ENCODE peak calls at places on chromosome 13, in ten cellular contexts. One of them, this sample, is unnamed.

GRCh38 chr13:108919036-108919907 is 289.9 kb downstream of the MYO16 start:
- DNase-seq in fibroblast of mammary gland: peak
- DNase-seq in left lung: no peak
- DNase-seq in tibial nerve: no peak
- DNase-seq in fibroblast of lung: peak
- DNase-seq in AG09319: peak
- DNase-seq in foreskin fibroblast: no peak
- DNase-seq in mesothelial cell of epicardium: no peak
- DNase-seq in BJ: peak
- DNase-seq in MCF 10A: peak
- DNase-seq in this sample: no peak

GRCh38 chr13:76440568-76440967 is 445.6 kb downstream of the KCTD12 start:
- DNase-seq in fibroblast of mammary gland: no peak
- DNase-seq in left lung: no peak
- DNase-seq in tibial nerve: no peak
- DNase-seq in fibroblast of lung: no peak
- DNase-seq in AG09319: no peak
- DNase-seq in foreskin fibroblast: no peak
- DNase-seq in mesothelial cell of epicardium: no peak
- DNase-seq in BJ: no peak
- DNase-seq in MCF 10A: no peak
- DNase-seq in this sample: peak

GRCh38 chr13:67048084-67048792 is 181.9 kb downstream of the PCDH9 start:
- DNase-seq in fibroblast of mammary gland: peak
- DNase-seq in left lung: no peak
- DNase-seq in tibial nerve: no peak
- DNase-seq in fibroblast of lung: peak
- DNase-seq in AG09319: no peak
- DNase-seq in foreskin fibroblast: peak
- DNase-seq in mesothelial cell of epicardium: no peak
- DNase-seq in BJ: peak
- DNase-seq in MCF 10A: peak
- DNase-seq in this sample: peak

GRCh38 chr13:35888327-35888940 is 242.7 kb downstream of the DCLK1 start:
- DNase-seq in fibroblast of mammary gland: peak
- DNase-seq in left lung: no peak
- DNase-seq in tibial nerve: no peak
- DNase-seq in fibroblast of lung: peak
- DNase-seq in AG09319: no peak
- DNase-seq in foreskin fibroblast: no peak
- DNase-seq in mesothelial cell of epicardium: no peak
- DNase-seq in BJ: no peak
- DNase-seq in MCF 10A: peak
- DNase-seq in this sample: no peak

GRCh38 chr13:29170451-29171082 is 350.4 kb downstream of the MTUS2 start:
- DNase-seq in fibroblast of mammary gland: no peak
- DNase-seq in left lung: no peak
- DNase-seq in tibial nerve: no peak
- DNase-seq in fibroblast of lung: peak
- DNase-seq in AG09319: no peak
- DNase-seq in foreskin fibroblast: no peak
- DNase-seq in mesothelial cell of epicardium: no peak
- DNase-seq in BJ: no peak
- DNase-seq in MCF 10A: no peak
- DNase-seq in this sample: no peak

GRCh38 chr13:52899206-52899605 is 50.8 kb upstream of the PCDH8 start:
- DNase-seq in fibroblast of mammary gland: no peak
- DNase-seq in left lung: no peak
- DNase-seq in tibial nerve: no peak
- DNase-seq in fibroblast of lung: no peak
- DNase-seq in AG09319: no peak
- DNase-seq in foreskin fibroblast: no peak
- DNase-seq in mesothelial cell of epicardium: no peak
- DNase-seq in BJ: no peak
- DNase-seq in MCF 10A: no peak
- DNase-seq in this sample: no peak

GRCh38 chr13:93865235-93865634 is 614.2 kb downstream of the DCT start:
- DNase-seq in fibroblast of mammary gland: no peak
- DNase-seq in left lung: no peak
- DNase-seq in tibial nerve: no peak
- DNase-seq in fibroblast of lung: no peak
- DNase-seq in AG09319: no peak
- DNase-seq in foreskin fibroblast: no peak
- DNase-seq in mesothelial cell of epicardium: no peak
- DNase-seq in BJ: no peak
- DNase-seq in MCF 10A: no peak
- DNase-seq in this sample: no peak

GRCh38 chr13:114078501-114079451 is 53.6 kb downstream of the RASA3 start:
- DNase-seq in fibroblast of mammary gland: peak
- DNase-seq in left lung: peak
- DNase-seq in tibial nerve: no peak
- DNase-seq in fibroblast of lung: peak
- DNase-seq in AG09319: peak
- DNase-seq in foreskin fibroblast: peak
- DNase-seq in mesothelial cell of epicardium: no peak
- DNase-seq in BJ: no peak
- DNase-seq in MCF 10A: peak
- DNase-seq in this sample: no peak

GRCh38 chr13:56317839-56318238 is 822.9 kb upstream of the PRR20A start:
- DNase-seq in fibroblast of mammary gland: no peak
- DNase-seq in left lung: no peak
- DNase-seq in tibial nerve: no peak
- DNase-seq in fibroblast of lung: no peak
- DNase-seq in AG09319: no peak
- DNase-seq in foreskin fibroblast: no peak
- DNase-seq in mesothelial cell of epicardium: no peak
- DNase-seq in BJ: no peak
- DNase-seq in MCF 10A: no peak
- DNase-seq in this sample: no peak

GRCh38 chr13:36362251-36362650 is 16.1 kb upstream of the SPART start:
- DNase-seq in fibroblast of mammary gland: peak
- DNase-seq in left lung: no peak
- DNase-seq in tibial nerve: no peak
- DNase-seq in fibroblast of lung: peak
- DNase-seq in AG09319: peak
- DNase-seq in foreskin fibroblast: peak
- DNase-seq in mesothelial cell of epicardium: no peak
- DNase-seq in BJ: no peak
- DNase-seq in MCF 10A: peak
- DNase-seq in this sample: no peak

GRCh38 chr13:30565658-30566057 is 52.1 kb upstream of the USPL1 start:
- DNase-seq in fibroblast of mammary gland: no peak
- DNase-seq in left lung: no peak
- DNase-seq in tibial nerve: no peak
- DNase-seq in fibroblast of lung: no peak
- DNase-seq in AG09319: no peak
- DNase-seq in foreskin fibroblast: no peak
- DNase-seq in mesothelial cell of epicardium: no peak
- DNase-seq in BJ: no peak
- DNase-seq in MCF 10A: no peak
- DNase-seq in this sample: no peak

GRCh38 chr13:37716395-37716794 is 117.8 kb upstream of the POSTN start:
- DNase-seq in fibroblast of mammary gland: no peak
- DNase-seq in left lung: no peak
- DNase-seq in tibial nerve: no peak
- DNase-seq in fibroblast of lung: peak
- DNase-seq in AG09319: no peak
- DNase-seq in foreskin fibroblast: no peak
- DNase-seq in mesothelial cell of epicardium: no peak
- DNase-seq in BJ: no peak
- DNase-seq in MCF 10A: no peak
- DNase-seq in this sample: no peak

GRCh38 chr13:46334008-46334407 is 53.0 kb downstream of the RUBCNL start:
- DNase-seq in fibroblast of mammary gland: no peak
- DNase-seq in left lung: no peak
- DNase-seq in tibial nerve: no peak
- DNase-seq in fibroblast of lung: no peak
- DNase-seq in AG09319: no peak
- DNase-seq in foreskin fibroblast: no peak
- DNase-seq in mesothelial cell of epicardium: no peak
- DNase-seq in BJ: no peak
- DNase-seq in MCF 10A: no peak
- DNase-seq in this sample: peak

GRCh38 chr13:75258159-75258782 is 223.7 kb downstream of the TBC1D4 start:
- DNase-seq in fibroblast of mammary gland: peak
- DNase-seq in left lung: no peak
- DNase-seq in tibial nerve: no peak
- DNase-seq in fibroblast of lung: peak
- DNase-seq in AG09319: peak
- DNase-seq in foreskin fibroblast: peak
- DNase-seq in mesothelial cell of epicardium: no peak
- DNase-seq in BJ: no peak
- DNase-seq in MCF 10A: peak
- DNase-seq in this sample: no peak

GRCh38 chr13:27481766-27482165 is 31.4 kb upstream of the MTIF3 start:
- DNase-seq in fibroblast of mammary gland: peak
- DNase-seq in left lung: peak
- DNase-seq in tibial nerve: no peak
- DNase-seq in fibroblast of lung: peak
- DNase-seq in AG09319: no peak
- DNase-seq in foreskin fibroblast: peak
- DNase-seq in mesothelial cell of epicardium: peak
- DNase-seq in BJ: no peak
- DNase-seq in MCF 10A: peak
- DNase-seq in this sample: no peak

GRCh38 chr13:38941353-38941945 is 49.2 kb downstream of the STOML3 start:
- DNase-seq in fibroblast of mammary gland: no peak
- DNase-seq in left lung: no peak
- DNase-seq in tibial nerve: no peak
- DNase-seq in fibroblast of lung: peak
- DNase-seq in AG09319: no peak
- DNase-seq in foreskin fibroblast: no peak
- DNase-seq in mesothelial cell of epicardium: no peak
- DNase-seq in BJ: no peak
- DNase-seq in MCF 10A: peak
- DNase-seq in this sample: no peak

GRCh38 chr13:48320906-48321510 is 17.5 kb downstream of the RB1 start:
- DNase-seq in fibroblast of mammary gland: no peak
- DNase-seq in left lung: no peak
- DNase-seq in tibial nerve: no peak
- DNase-seq in fibroblast of lung: no peak
- DNase-seq in AG09319: no peak
- DNase-seq in foreskin fibroblast: no peak
- DNase-seq in mesothelial cell of epicardium: no peak
- DNase-seq in BJ: no peak
- DNase-seq in MCF 10A: no peak
- DNase-seq in this sample: no peak

GRCh38 chr13:19587635-19588300 is 26.4 kb upstream of the TPTE2 start:
- DNase-seq in fibroblast of mammary gland: peak
- DNase-seq in left lung: no peak
- DNase-seq in tibial nerve: peak
- DNase-seq in fibroblast of lung: peak
- DNase-seq in AG09319: no peak
- DNase-seq in foreskin fibroblast: peak
- DNase-seq in mesothelial cell of epicardium: no peak
- DNase-seq in BJ: no peak
- DNase-seq in MCF 10A: peak
- DNase-seq in this sample: peak

GRCh38 chr13:73187106-73187505 is 128.3 kb downstream of the KLF5 start:
- DNase-seq in fibroblast of mammary gland: peak
- DNase-seq in left lung: no peak
- DNase-seq in tibial nerve: no peak
- DNase-seq in fibroblast of lung: no peak
- DNase-seq in AG09319: no peak
- DNase-seq in foreskin fibroblast: no peak
- DNase-seq in mesothelial cell of epicardium: no peak
- DNase-seq in BJ: no peak
- DNase-seq in MCF 10A: no peak
- DNase-seq in this sample: no peak
- TF ChIP-seq CTCF in fibroblast of mammary gland: no peak
- TF ChIP-seq CTCF in left lung: no peak
- TF ChIP-seq CTCF in tibial nerve: no peak
- TF ChIP-seq CTCF in fibroblast of lung: no peak
- TF ChIP-seq CTCF in AG09319: no peak
- TF ChIP-seq CTCF in foreskin fibroblast: no peak
- TF ChIP-seq CTCF in mesothelial cell of epicardium: no peak
- TF ChIP-seq CTCF in BJ: no peak
- TF ChIP-seq CTCF in MCF 10A: no peak
- TF ChIP-seq CTCF in this sample: no peak

GRCh38 chr13:85798999-85799646 is at the start of gene SLITRK6:
- DNase-seq in fibroblast of mammary gland: peak
- DNase-seq in left lung: no peak
- DNase-seq in tibial nerve: no peak
- DNase-seq in fibroblast of lung: peak
- DNase-seq in AG09319: peak
- DNase-seq in foreskin fibroblast: peak
- DNase-seq in mesothelial cell of epicardium: no peak
- DNase-seq in BJ: peak
- DNase-seq in MCF 10A: peak
- DNase-seq in this sample: no peak
- TF ChIP-seq CTCF in fibroblast of mammary gland: no peak
- TF ChIP-seq CTCF in left lung: no peak
- TF ChIP-seq CTCF in tibial nerve: no peak
- TF ChIP-seq CTCF in fibroblast of lung: no peak
- TF ChIP-seq CTCF in AG09319: peak
- TF ChIP-seq CTCF in foreskin fibroblast: peak
- TF ChIP-seq CTCF in mesothelial cell of epicardium: no peak
- TF ChIP-seq CTCF in BJ: peak
- TF ChIP-seq CTCF in MCF 10A: no peak
- TF ChIP-seq CTCF in this sample: no peak

GRCh38 chr13:100721885-100722512 is 47.4 kb upstream of the TMTC4 start:
- DNase-seq in fibroblast of mammary gland: peak
- DNase-seq in left lung: no peak
- DNase-seq in tibial nerve: peak
- DNase-seq in fibroblast of lung: peak
- DNase-seq in AG09319: peak
- DNase-seq in foreskin fibroblast: peak
- DNase-seq in mesothelial cell of epicardium: peak
- DNase-seq in BJ: no peak
- DNase-seq in MCF 10A: peak
- DNase-seq in this sample: peak
- TF ChIP-seq CTCF in fibroblast of mammary gland: peak
- TF ChIP-seq CTCF in left lung: peak
- TF ChIP-seq CTCF in tibial nerve: peak
- TF ChIP-seq CTCF in fibroblast of lung: peak
- TF ChIP-seq CTCF in AG09319: peak
- TF ChIP-seq CTCF in foreskin fibroblast: peak
- TF ChIP-seq CTCF in mesothelial cell of epicardium: peak
- TF ChIP-seq CTCF in BJ: peak
- TF ChIP-seq CTCF in MCF 10A: peak
- TF ChIP-seq CTCF in this sample: peak

DNA sequence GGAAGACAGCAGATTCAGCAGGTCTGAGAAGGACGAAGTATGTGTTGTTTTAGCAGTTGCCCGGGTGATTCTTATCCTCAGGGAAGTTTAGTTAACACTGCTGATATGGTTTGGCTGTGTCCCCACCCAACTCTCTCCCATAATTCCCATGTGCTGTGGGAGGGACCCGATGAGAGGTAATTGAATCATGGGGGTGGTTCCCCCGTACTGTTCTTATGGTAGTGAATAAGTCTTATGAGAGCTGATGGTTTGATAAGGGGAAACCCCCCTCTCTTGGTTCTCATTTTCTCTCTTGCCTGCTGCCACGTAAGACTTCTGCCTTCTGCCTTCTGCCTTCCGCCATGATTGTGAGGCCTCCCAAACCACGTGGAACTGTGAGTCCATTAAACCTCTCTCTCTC is 81.0 kb upstream of the UBAC2 start:
- DNase-seq in fibroblast of mammary gland: no peak
- DNase-seq in left lung: no peak
- DNase-seq in tibial nerve: no peak
- DNase-seq in fibroblast of lung: no peak
- DNase-seq in AG09319: no peak
- DNase-seq in foreskin fibroblast: no peak
- DNase-seq in mesothelial cell of epicardium: no peak
- DNase-seq in BJ: no peak
- DNase-seq in MCF 10A: no peak
- DNase-seq in this sample: no peak
- TF ChIP-seq CTCF in fibroblast of mammary gland: no peak
- TF ChIP-seq CTCF in left lung: no peak
- TF ChIP-seq CTCF in tibial nerve: no peak
- TF ChIP-seq CTCF in fibroblast of lung: no peak
- TF ChIP-seq CTCF in AG09319: no peak
- TF ChIP-seq CTCF in foreskin fibroblast: no peak
- TF ChIP-seq CTCF in mesothelial cell of epicardium: no peak
- TF ChIP-seq CTCF in BJ: no peak
- TF ChIP-seq CTCF in MCF 10A: no peak
- TF ChIP-seq CTCF in this sample: no peak

This sample was measured in GM10248.